ENCODE peak calls at places on chromosomes 12 and 14, in nine cellular contexts. I, D, O, G, P, A, V, N and Y are unnamed samples.

GRCh38 chr14:37246427-37246829 is 48.7 kb downstream of the MIPOL1 start:
- DNase-seq in V (no peak), I (peak), P (peak), O (peak), A (no peak), D (no peak), N (no peak), G (no peak), Y (no peak)

GRCh38 chr12:129535351-129535750 is 368.5 kb downstream of the TMEM132D start:
- DNase-seq in V (no peak), I (no peak), G (no peak), A (no peak), D (no peak), O (no peak), P (no peak), N (no peak), Y (no peak)

GRCh38 chr14:97106166-97106565 is 309.0 kb downstream of the VRK1 start:
- DNase-seq in P (no peak), I (no peak), G (no peak), V (no peak), A (no peak), N (no peak), O (no peak), D (no peak), Y (no peak)

GRCh38 chr12:3988519-3989217 is 115.5 kb upstream of the PARP11 start:
- DNase-seq in I (no peak), O (no peak), D (no peak), P (no peak), V (no peak), G (no peak), N (no peak), A (peak), Y (no peak)

GRCh38 chr12:78385541-78385940 is 479.0 kb upstream of the SYT1 start:
- DNase-seq in A (no peak), N (no peak), O (no peak), P (no peak), I (no peak), V (no peak), G (no peak), D (no peak), Y (no peak)

GRCh38 chr12:129788506-129788905 is 115.3 kb downstream of the TMEM132D start:
- DNase-seq in P (no peak), V (no peak), N (no peak), O (peak), A (no peak), G (no peak), D (no peak), I (no peak), Y (no peak)

GRCh38 chr14:27553820-27554219 is 956.0 kb upstream of the NOVA1 start:
- DNase-seq in N (no peak), D (no peak), A (no peak), V (no peak), I (peak), G (no peak), P (no peak), O (peak), Y (no peak)

GRCh38 chr12:59874781-59875180 is 279.0 kb downstream of the SLC16A7 start:
- DNase-seq in I (no peak), G (no peak), N (no peak), D (no peak), A (no peak), O (no peak), P (no peak), V (no peak), Y (no peak)

GRCh38 chr14:23481362-23481970 is 12.0 kb downstream of the NGDN start:
- DNase-seq in A (no peak), D (no peak), G (no peak), V (no peak), O (peak), N (no peak), I (peak), P (no peak), Y (no peak)

GRCh38 chr12:123109319-123109772 is 41.5 kb downstream of the PITPNM2 start:
- DNase-seq in P (no peak), N (no peak), O (peak), G (no peak), A (no peak), I (no peak), D (no peak), V (no peak), Y (no peak)

GRCh38 chr14:63454863-63455622 is 88.1 kb downstream of the PPP2R5E start:
- DNase-seq in A (no peak), P (no peak), G (peak), D (no peak), V (no peak), O (peak), I (peak), N (no peak), Y (no peak)

GRCh38 chr12:2284321-2284813 is 231.6 kb downstream of the CACNA1C start:
- DNase-seq in P (peak), V (no peak), N (no peak), D (no peak), I (peak), A (no peak), G (no peak), O (peak), Y (no peak)

GRCh38 chr14:30928462-30928861 is 54.1 kb downstream of the COCH start:
- DNase-seq in O (peak), A (no peak), I (no peak), D (no peak), P (no peak), G (no peak), N (no peak), V (no peak), Y (no peak)

GRCh38 chr12:23472329-23472971 is 477.0 kb downstream of the SOX5 start:
- DNase-seq in O (no peak), P (no peak), D (no peak), I (no peak), V (no peak), G (no peak), N (peak), A (no peak), Y (no peak)

GRCh38 chr12:121892673-121893561 is 4.3 kb downstream of the PSMD9 start:
- DNase-seq in I (no peak), G (no peak), O (no peak), N (no peak), V (no peak), P (no peak), A (no peak), D (no peak), Y (no peak)

GRCh38 chr12:100142851-100143559 is at the start of gene BLTP3B:
- DNase-seq in I (peak), N (peak), O (peak), A (peak), P (peak), G (peak), D (peak), V (peak), Y (peak)

GRCh38 chr12:93616584-93617101 is 44.2 kb downstream of the SOCS2 start:
- DNase-seq in A (no peak), I (peak), G (no peak), N (no peak), O (peak), D (no peak), V (peak), P (no peak), Y (no peak)

GRCh38 chr14:90986510-90986909 is 73.9 kb downstream of the RPS6KA5 start:
- DNase-seq in I (no peak), G (no peak), A (no peak), V (no peak), P (no peak), N (no peak), O (no peak), D (no peak), Y (no peak)

GRCh38 chr12:114916124-114916523 is 232.1 kb upstream of the TBX3 start:
- DNase-seq in O (peak), G (no peak), I (peak), V (no peak), N (no peak), D (no peak), A (no peak), P (no peak), Y (no peak)

GRCh38 chr12:20628388-20628787 is 66.7 kb upstream of the SLCO1C1 start:
- DNase-seq in A (no peak), V (no peak), P (no peak), N (no peak), I (no peak), G (no peak), O (no peak), D (no peak), Y (no peak)

GRCh38 chr14:103232338-103232808 is 101.7 kb upstream of the EIF5 start:
- DNase-seq in A (no peak), P (peak), V (no peak), O (no peak), N (no peak), G (no peak), I (no peak), D (no peak), Y (no peak)

GRCh38 chr12:91913124-91913523 is 232.5 kb downstream of the BTG1 start:
- DNase-seq in G (no peak), A (no peak), N (no peak), D (no peak), O (no peak), P (no peak), I (no peak), V (no peak), Y (no peak)

GRCh38 chr14:61574514-61574807 is 120.9 kb upstream of the HIF1A start:
- DNase-seq in I (no peak), A (no peak), O (no peak), N (no peak), P (no peak), V (no peak), D (no peak), G (no peak), Y (no peak)

DNA sequence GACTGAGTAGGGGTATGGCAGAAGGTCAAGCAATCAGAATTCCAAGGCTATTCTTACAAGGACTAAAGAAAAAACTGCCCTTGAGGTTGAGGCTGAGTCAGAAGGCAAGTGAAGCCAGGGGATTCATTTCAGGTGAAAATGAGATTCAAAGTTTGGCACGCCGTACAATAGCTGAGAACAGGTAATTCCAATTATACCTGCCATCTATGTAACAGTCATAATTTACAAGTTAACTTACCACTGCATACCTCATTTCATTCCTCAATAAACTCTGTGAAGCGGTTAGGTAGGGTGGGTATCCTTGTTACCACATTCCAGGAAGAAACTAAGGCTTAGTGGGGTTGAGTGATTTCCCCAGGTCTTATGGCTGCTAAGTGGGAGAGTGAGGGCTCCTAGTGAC is 64.1 kb downstream of the STON2 start:
- DNase-seq in A (no peak), D (no peak), N (no peak), G (no peak), P (no peak), V (no peak), O (no peak), I (no peak), Y (no peak)
- TF ChIP-seq CTCF in A (no peak), D (no peak), N (no peak), G (no peak), P (no peak), V (no peak), O (no peak), I (no peak), Y (no peak)

DNA sequence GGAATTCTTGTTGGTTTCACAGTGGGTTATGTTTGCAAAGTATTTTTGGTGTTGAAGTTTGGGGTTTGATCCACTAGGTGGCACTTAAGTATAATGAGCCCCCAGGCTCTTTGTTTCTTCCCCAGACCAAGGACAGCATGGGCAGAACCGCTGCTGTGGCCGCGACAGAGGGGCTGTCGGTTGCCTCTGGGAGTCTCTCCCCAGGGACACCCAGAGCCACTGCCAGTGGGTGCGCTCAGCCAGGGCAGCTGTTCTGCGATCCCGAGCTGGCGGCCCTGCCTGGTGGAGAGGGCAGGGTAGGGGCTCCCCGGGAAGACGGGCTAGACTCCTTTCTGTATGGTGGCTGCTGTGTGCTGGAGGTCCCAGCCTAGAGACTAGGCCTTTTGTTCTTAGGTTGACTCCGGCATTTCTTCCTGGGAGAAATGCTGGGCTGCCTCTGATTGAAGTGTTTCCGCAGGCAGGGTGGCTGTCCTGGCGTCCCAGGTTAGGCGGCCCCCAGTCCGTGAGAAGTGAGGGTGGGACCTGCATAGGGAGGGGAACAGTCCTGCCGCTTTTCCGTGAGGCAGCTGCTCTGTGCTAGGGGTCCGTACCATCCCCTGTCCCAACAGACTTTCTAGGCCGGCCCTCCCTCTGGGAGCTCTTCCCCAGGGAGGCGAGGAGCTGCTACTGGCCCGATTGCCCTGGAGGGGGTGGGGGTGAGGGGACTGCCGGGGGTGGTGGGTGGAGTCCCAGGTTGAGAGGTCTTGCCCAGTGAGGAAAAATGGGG is 253.1 kb upstream of the PELI2 start:
- DNase-seq in A (no peak), D (no peak), O (no peak), I (no peak), V (no peak), P (peak), G (no peak), N (no peak), Y (no peak)
- TF ChIP-seq CTCF in A (peak), D (no peak), O (peak), I (no peak), V (peak), P (peak), G (no peak), N (no peak), Y (no peak)

DNA sequence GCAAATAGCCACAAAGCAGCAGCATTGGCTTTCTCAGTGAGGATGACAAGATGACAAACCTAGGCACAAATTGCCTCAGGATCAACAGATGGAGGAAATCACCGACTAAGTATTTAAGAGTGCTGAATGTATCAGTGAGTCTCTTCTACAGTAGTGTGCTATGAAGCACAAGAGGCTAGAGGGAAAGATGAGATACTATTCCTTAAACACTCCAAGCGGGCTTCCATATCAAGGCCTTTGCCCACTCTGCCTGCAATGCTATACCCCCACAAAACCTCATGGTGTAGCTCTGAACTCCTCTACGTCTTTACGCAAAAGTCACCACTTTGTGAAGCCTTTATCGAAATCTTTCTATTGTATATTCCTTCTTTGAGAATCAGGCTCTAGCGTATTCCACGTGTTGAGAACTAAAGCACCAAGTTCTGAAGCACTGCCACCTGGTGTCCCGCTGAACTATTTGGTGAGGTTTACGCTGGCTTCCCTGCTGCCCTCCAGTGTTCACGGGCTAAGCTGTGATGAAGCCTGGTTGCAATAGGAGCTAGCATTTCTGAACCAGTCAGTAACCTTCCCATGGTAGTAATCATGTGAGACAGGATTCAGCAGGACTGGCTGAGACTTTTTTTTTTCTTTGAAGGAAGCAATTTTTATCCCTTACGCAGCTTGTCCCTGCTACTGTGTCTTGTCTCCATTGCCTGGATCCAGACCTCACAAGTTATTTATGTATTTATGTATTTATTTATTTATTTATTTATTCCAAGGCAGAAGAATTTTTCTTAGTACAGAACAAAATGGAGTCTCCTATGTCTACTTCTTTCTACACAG is 426.5 kb upstream of the OR4E1 start:
- DNase-seq in V (no peak), A (no peak), P (peak), O (peak), I (peak), N (peak), G (peak), D (no peak), Y (no peak)
- TF ChIP-seq CTCF in V (peak), A (peak), P (peak), O (peak), I (peak), N (peak), G (no peak), D (no peak), Y (no peak)

GRCh38 chr12:80607361-80608135 is 99.9 kb upstream of the MYF6 start:
- DNase-seq in G (no peak), I (no peak), D (no peak), A (no peak), N (no peak), P (no peak), V (no peak), O (no peak), Y (no peak)
- TF ChIP-seq CTCF in G (no peak), I (no peak), D (peak), A (no peak), N (no peak), P (peak), V (peak), O (peak), Y (no peak)

GRCh38 chr12:67633024-67633423 is 15.5 kb upstream of the DYRK2 start:
- DNase-seq in O (no peak), A (no peak), I (no peak), V (no peak), G (no peak), P (no peak), N (no peak), D (no peak), Y (no peak)

GRCh38 chr12:67633708-67634107 is 14.8 kb upstream of the DYRK2 start:
- DNase-seq in O (no peak), D (no peak), A (peak), V (no peak), P (no peak), G (no peak), I (no peak), N (peak), Y (no peak)

GRCh38 chr12:67632005-67632404 is 16.5 kb upstream of the DYRK2 start:
- DNase-seq in N (no peak), A (no peak), I (no peak), O (no peak), P (no peak), V (no peak), G (no peak), D (no peak), Y (no peak)

GRCh38 chr12:67634167-67634793 is 14.3 kb upstream of the DYRK2 start:
- DNase-seq in I (no peak), N (no peak), P (no peak), V (no peak), O (no peak), G (no peak), A (no peak), D (no peak), Y (no peak)

DNA sequence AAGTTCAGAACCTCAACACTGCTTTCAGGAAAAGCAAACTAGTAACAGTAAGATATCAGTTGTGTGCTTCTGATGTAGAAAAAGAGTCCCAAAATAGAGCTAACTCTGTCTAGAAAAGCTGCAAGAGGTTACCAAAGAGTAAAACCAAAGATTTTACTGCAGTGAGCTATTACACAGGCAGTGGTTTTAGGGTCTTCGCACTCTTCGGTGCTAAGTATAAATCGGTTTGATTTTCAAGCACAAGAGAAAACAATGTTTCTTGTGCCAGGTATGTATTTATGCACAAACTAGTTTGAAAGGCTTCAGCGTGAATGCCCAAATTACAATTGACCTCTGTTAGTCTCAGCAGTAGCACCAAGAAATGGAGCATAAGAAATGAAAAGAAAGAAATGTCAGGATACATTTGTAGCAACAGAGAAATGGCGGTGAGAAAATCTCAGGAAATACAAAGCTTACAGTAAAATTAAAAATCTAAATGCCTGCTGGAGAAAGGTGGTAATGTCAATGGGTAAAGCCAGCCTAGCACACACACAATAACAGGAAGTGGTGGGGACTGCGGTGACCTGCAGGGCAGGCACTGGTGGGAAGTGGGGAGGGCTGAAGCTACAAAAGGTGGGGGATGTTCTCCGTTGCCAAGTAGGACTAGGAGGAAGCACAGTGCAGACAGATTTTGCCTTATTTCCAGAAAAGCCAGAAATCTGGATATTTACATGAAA is 18.0 kb upstream of the DYRK2 start:
- DNase-seq in D (no peak), I (peak), V (no peak), O (peak), G (no peak), A (peak), P (peak), N (peak), Y (peak)
- TF ChIP-seq CTCF in D (no peak), I (no peak), V (peak), O (no peak), G (no peak), A (peak), P (no peak), N (no peak), Y (no peak)